ENCODE peak calls at places on chromosomes 5 and 9, in ten cellular contexts. G is mammary epithelial cell, Z is HepG2, I is kidney, W is mesenchymal stem cell, U is mesendoderm, A is fibroblast of lung, P is GM23248, Y is IMR-90, B is GM12878. L is an unnamed sample.

GRCh38 chr5:83256091-83256775 is 178.9 kb downstream of the XRCC4 start:
- DNase-seq in W (peak), P (peak), U (no peak), G (peak), Z (no peak), A (peak), Y (peak), I (no peak), B (no peak), L (no peak)

GRCh38 chr5:76383126-76383825 is 19.8 kb upstream of the IQGAP2 start:
- DNase-seq in W (no peak), I (no peak), Y (no peak), U (no peak), P (no peak), G (no peak), A (no peak), B (no peak), Z (no peak), L (no peak)

GRCh38 chr5:169911448-169912212 is 68.7 kb downstream of the INSYN2B start:
- DNase-seq in G (peak), A (no peak), Z (no peak), B (no peak), Y (no peak), U (peak), W (no peak), P (no peak), I (no peak), L (no peak)

GRCh38 chr9:16184964-16185646 is 632.3 kb downstream of the CCDC171 start:
- DNase-seq in U (no peak), Y (no peak), I (no peak), B (no peak), W (no peak), Z (no peak), G (no peak), P (peak), A (peak), L (no peak)

GRCh38 chr5:124650960-124651662 is 95.3 kb downstream of the ZNF608 start:
- DNase-seq in B (no peak), Z (no peak), P (no peak), G (no peak), I (no peak), U (no peak), Y (peak), W (no peak), A (no peak), L (no peak)

GRCh38 chr5:24714757-24715156 is 70.0 kb upstream of the CDH10 start:
- DNase-seq in I (no peak), A (peak), Z (no peak), P (no peak), Y (no peak), B (no peak), U (no peak), W (peak), G (no peak), L (no peak)

GRCh38 chr9:82495884-82496777 is 507.6 kb downstream of the SPATA31D1 start:
- DNase-seq in P (no peak), A (no peak), U (no peak), I (no peak), Y (no peak), G (no peak), W (no peak), Z (no peak), B (no peak), L (no peak)

GRCh38 chr5:50440651-50441478 is at the start of gene EMB:
- DNase-seq in B (no peak), A (peak), Y (no peak), W (peak), U (peak), Z (no peak), I (peak), P (peak), G (peak), L (peak)

GRCh38 chr5:44942524-44943001 is 133.8 kb downstream of the MRPS30 start:
- DNase-seq in Y (no peak), A (no peak), P (peak), I (no peak), G (no peak), W (no peak), B (no peak), Z (no peak), U (peak), L (no peak)

GRCh38 chr5:4802044-4802443 is 338.1 kb upstream of the ADAMTS16 start:
- DNase-seq in G (no peak), Z (no peak), I (no peak), W (no peak), A (peak), Y (no peak), P (peak), U (peak), B (no peak), L (no peak)

DNA sequence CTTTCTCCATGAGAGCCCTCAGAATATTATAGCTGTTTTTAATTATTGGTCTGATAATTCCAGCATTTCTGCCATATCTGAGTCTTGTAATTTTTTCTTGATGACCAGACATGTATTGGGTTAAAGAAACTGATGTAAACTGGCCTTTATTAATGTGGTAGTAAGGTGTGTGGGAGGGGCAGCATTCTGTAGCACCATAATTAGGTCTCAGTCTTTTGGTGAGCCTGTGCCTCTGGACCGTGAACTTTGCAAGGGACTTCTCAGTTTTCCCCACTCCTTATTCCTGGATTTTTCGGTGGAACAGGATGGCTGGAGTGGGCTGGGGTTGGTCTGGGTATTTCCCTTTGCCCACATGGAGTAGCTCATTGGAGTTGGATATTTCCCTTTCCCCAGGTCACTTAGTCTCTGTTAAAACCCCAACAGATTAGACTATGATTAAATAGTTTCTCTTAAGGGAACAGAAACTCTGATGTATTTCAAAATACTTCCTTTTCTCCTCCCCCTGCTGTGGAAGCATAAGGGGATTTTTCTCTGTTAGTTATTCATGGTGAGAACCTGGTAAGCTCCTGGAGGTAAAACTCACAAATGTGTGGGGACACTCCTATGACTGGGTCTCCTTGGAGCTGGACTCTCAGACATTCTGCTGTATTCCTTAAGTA is 52.4 kb downstream of the FSD1L start:
- DNase-seq in Z (no peak), I (no peak), P (no peak), U (no peak), A (no peak), G (peak), W (peak), B (peak), Y (peak), L (no peak)
- H3K9ac ChIP-seq in Z (no peak), I (no peak), P (no peak), U (no peak), A (no peak), G (no peak), W (no peak), B (peak), Y (no peak), L (no peak)

DNA sequence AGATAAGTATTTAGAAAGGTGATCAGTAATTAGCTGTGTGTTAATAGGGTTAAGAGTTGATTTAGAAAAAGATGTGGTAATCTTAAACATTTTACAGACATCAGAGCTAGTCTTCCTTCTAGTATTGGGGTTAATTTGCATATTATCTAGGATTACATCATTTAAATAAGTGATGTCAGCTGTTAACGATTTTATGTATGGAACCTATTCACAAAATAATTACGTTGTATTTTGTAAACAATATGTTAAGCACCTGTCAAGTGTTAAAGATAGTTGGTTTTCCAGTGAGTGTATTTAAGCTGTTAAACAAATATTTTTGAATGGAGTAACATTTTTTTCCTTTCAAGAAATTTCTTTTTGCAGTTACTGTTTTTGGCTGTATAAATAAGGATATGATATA is 2.2 kb downstream of the DCP2 start:
- DNase-seq in G (no peak), U (peak), Z (no peak), B (no peak), I (no peak), P (no peak), W (no peak), A (no peak), Y (no peak), L (no peak)
- H3K9ac ChIP-seq in G (peak), U (no peak), Z (peak), B (no peak), I (no peak), P (peak), W (peak), A (no peak), Y (no peak), L (no peak)

GRCh38 chr9:31135567-31135966 is 1248.9 kb upstream of the ACO1 start:
- DNase-seq in G (peak), A (peak), P (no peak), W (no peak), Z (no peak), U (no peak), I (no peak), Y (no peak), B (no peak), L (no peak)

GRCh38 chr9:31137151-31137849 is 1247.1 kb upstream of the ACO1 start:
- DNase-seq in B (no peak), Y (peak), P (peak), Z (peak), G (peak), A (peak), U (peak), W (peak), I (no peak), L (no peak)

GRCh38 chr9:31140316-31140715 is 1244.1 kb upstream of the ACO1 start:
- DNase-seq in Z (peak), W (peak), A (peak), U (peak), B (no peak), I (no peak), G (peak), P (peak), Y (no peak), L (no peak)

GRCh38 chr9:31136524-31136923 is 1247.9 kb upstream of the ACO1 start:
- DNase-seq in W (no peak), I (no peak), P (no peak), Y (no peak), B (no peak), Z (no peak), G (peak), U (no peak), A (peak), L (no peak)

DNA sequence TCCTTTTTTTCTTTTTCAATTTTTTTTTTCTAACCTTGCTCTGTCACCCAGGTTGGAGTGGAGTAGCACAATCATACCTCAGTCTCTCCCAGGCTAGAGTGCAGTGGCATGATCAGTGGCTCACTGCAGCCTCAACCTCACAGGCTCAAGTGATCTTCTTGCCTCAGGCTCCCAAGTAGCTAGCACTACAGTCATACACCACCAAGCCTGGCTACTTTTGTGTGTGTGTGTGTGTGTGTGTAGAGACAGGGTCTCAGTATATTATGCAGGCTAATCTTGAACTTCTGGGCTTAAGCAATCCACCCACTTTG is 1246.6 kb upstream of the ACO1 start:
- DNase-seq in B (no peak), Z (no peak), I (no peak), P (peak), G (peak), A (peak), Y (no peak), U (peak), W (peak), L (no peak)
- H3K9ac ChIP-seq in B (no peak), Z (no peak), I (no peak), P (no peak), G (no peak), A (no peak), Y (no peak), U (no peak), W (no peak), L (no peak)

GRCh38 chr5:144189800-144190429 is 19.2 kb downstream of the KCTD16 start:
- DNase-seq in A (peak), W (peak), I (no peak), B (peak), P (peak), U (no peak), Y (peak), G (peak), Z (no peak), L (peak)

GRCh38 chr5:144191998-144192397 is 21.3 kb downstream of the KCTD16 start:
- DNase-seq in G (peak), Y (peak), W (peak), I (no peak), Z (peak), A (peak), B (peak), P (peak), U (peak), L (no peak)

GRCh38 chr5:144187699-144188294 is 17.1 kb downstream of the KCTD16 start:
- DNase-seq in G (peak), A (peak), W (peak), U (no peak), P (peak), Y (peak), B (peak), I (peak), Z (peak), L (peak)

GRCh38 chr5:144194148-144194547 is 23.5 kb downstream of the KCTD16 start:
- DNase-seq in B (no peak), A (no peak), I (no peak), P (no peak), G (no peak), W (no peak), U (peak), Z (no peak), Y (no peak), L (no peak)

GRCh38 chr5:144191461-144191860 is 20.8 kb downstream of the KCTD16 start:
- DNase-seq in P (no peak), G (no peak), I (no peak), Y (no peak), Z (no peak), U (no peak), B (no peak), W (no peak), A (no peak), L (no peak)
- H3K9ac ChIP-seq in P (peak), G (no peak), I (no peak), Y (no peak), Z (no peak), U (no peak), B (no peak), W (peak), A (no peak), L (no peak)

DNA sequence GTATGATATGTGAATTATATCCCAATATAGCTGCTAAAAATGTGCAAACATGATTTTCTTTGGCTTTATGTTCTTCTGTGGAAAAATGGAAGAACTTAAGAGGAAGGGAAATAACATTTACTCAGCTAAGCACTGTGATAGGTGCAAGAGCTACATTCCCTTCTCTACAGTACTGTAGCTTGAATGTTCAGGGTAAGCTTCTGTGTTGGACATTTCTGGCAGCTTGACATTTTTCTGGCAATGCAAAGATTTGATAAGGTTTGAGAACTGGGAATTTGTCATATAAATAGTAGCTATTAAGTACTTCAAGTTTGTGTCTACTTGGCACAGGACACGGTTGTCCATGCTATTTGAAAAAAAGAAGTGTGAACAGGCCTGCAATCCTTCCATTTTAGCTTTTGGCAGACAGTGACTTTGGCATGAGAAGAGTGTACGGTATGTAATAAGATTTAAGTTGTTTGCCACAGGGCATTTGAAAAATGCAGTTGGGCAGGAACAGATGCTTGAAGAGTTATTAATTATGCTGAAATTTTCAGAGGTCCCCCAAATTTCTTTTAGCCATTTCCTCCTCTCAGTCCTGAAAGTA is 77.6 kb downstream of the KIF4B start:
- DNase-seq in Z (no peak), P (no peak), U (no peak), A (peak), W (no peak), Y (no peak), I (no peak), G (no peak), B (no peak), L (no peak)
- H3K9ac ChIP-seq in Z (no peak), P (no peak), U (no peak), A (no peak), W (no peak), Y (no peak), I (no peak), G (no peak), B (no peak), L (no peak)

GRCh38 chr9:489198-490197 is 274.8 kb downstream of the DOCK8 start:
- DNase-seq in A (no peak), U (no peak), B (no peak), Z (peak), W (no peak), G (no peak), Y (no peak), I (no peak), P (no peak), L (no peak)

GRCh38 chr9:488448-488847 is 273.8 kb downstream of the DOCK8 start:
- DNase-seq in P (no peak), I (no peak), A (no peak), W (no peak), Z (no peak), U (no peak), Y (no peak), B (no peak), G (no peak), L (no peak)

GRCh38 chr9:482736-483135 is 268.1 kb downstream of the DOCK8 start:
- DNase-seq in P (no peak), A (no peak), U (no peak), B (no peak), W (no peak), Z (no peak), Y (no peak), I (no peak), G (no peak), L (no peak)

GRCh38 chr9:487429-487828 is 272.8 kb downstream of the DOCK8 start:
- DNase-seq in B (no peak), I (no peak), G (no peak), A (no peak), Z (no peak), U (no peak), P (no peak), Y (no peak), W (no peak), L (no peak)

GRCh38 chr9:486156-486555 is 271.5 kb downstream of the DOCK8 start:
- DNase-seq in G (no peak), I (no peak), P (no peak), A (no peak), W (no peak), Z (no peak), U (no peak), Y (no peak), B (no peak), L (no peak)
- H3K9ac ChIP-seq in G (no peak), I (no peak), P (no peak), A (no peak), W (no peak), Z (no peak), U (no peak), Y (no peak), B (no peak), L (no peak)

DNA sequence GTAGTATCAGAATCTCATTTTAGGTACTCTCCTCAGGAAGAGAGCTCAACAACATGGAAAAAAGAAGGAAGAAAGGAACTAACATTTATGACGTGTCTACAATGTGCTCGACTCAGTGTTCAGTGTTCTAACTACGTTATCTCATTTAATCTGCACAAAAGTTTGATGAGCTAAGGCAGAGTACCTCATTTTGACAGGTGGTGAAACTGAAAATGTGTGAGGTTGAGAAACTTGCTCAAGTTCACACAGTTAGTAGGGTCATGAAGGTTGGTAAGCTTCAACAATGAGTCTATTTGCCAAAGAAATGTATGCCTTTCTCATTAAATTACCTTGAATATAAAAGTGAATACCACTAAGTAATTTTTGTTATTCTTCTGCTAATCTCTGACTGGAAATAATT is 165.1 kb downstream of the CAAP1 start:
- DNase-seq in Y (no peak), G (no peak), B (no peak), I (no peak), A (no peak), W (no peak), U (no peak), P (no peak), Z (no peak), L (no peak)
- H3K9ac ChIP-seq in Y (no peak), G (no peak), B (no peak), I (no peak), A (no peak), W (no peak), U (no peak), P (no peak), Z (no peak), L (no peak)